ENCODE peak calls at places on chromosomes 1 and 21, in eight cellular contexts. One of them, this sample, is unnamed.

GRCh38 chr1:6198646-6199297 is 623 bp downstream of the RPL22 start:
- DNase-seq in heart left ventricle: no peak
- DNase-seq in amniotic stem cell: no peak
- DNase-seq in heart right ventricle: no peak
- DNase-seq in cardiac fibroblast: no peak
- DNase-seq in endothelial cell: no peak
- DNase-seq in stimulated activated CD4-positive, alpha-beta T cell treated with anti-CD3 and anti-CD28 coated beads, Interleukin-12 subunit alpha, Interleukin-12 subunit beta, amount 100 ng/mL, for 4 hours: no peak
- DNase-seq in stimulated activated effector memory CD8-positive, alpha-beta T cell treated with anti-CD3 and anti-CD28 coated beads, Interleukin-12 subunit alpha, Interleukin-12 subunit beta, amount 100 ng/mL, for 72 hours: no peak
- DNase-seq in this sample: peak

GRCh38 chr1:200488375-200489165 is 78.7 kb upstream of the ZNF281 start:
- DNase-seq in heart left ventricle: no peak
- DNase-seq in amniotic stem cell: peak
- DNase-seq in heart right ventricle: no peak
- DNase-seq in cardiac fibroblast: peak
- DNase-seq in endothelial cell: peak
- DNase-seq in stimulated activated CD4-positive, alpha-beta T cell treated with anti-CD3 and anti-CD28 coated beads, Interleukin-12 subunit alpha, Interleukin-12 subunit beta, amount 100 ng/mL, for 4 hours: peak
- DNase-seq in stimulated activated effector memory CD8-positive, alpha-beta T cell treated with anti-CD3 and anti-CD28 coated beads, Interleukin-12 subunit alpha, Interleukin-12 subunit beta, amount 100 ng/mL, for 72 hours: peak
- DNase-seq in this sample: peak

GRCh38 chr1:116415699-116416533 is 42.9 kb downstream of the ATP1A1 start:
- DNase-seq in heart left ventricle: no peak
- DNase-seq in amniotic stem cell: no peak
- DNase-seq in heart right ventricle: peak
- DNase-seq in cardiac fibroblast: peak
- DNase-seq in endothelial cell: no peak
- DNase-seq in stimulated activated CD4-positive, alpha-beta T cell treated with anti-CD3 and anti-CD28 coated beads, Interleukin-12 subunit alpha, Interleukin-12 subunit beta, amount 100 ng/mL, for 4 hours: no peak
- DNase-seq in stimulated activated effector memory CD8-positive, alpha-beta T cell treated with anti-CD3 and anti-CD28 coated beads, Interleukin-12 subunit alpha, Interleukin-12 subunit beta, amount 100 ng/mL, for 72 hours: no peak
- DNase-seq in this sample: no peak

GRCh38 chr1:12148160-12148957 is 18.4 kb upstream of the TNFRSF1B start:
- DNase-seq in heart left ventricle: no peak
- DNase-seq in amniotic stem cell: no peak
- DNase-seq in heart right ventricle: peak
- DNase-seq in cardiac fibroblast: no peak
- DNase-seq in endothelial cell: no peak
- DNase-seq in stimulated activated CD4-positive, alpha-beta T cell treated with anti-CD3 and anti-CD28 coated beads, Interleukin-12 subunit alpha, Interleukin-12 subunit beta, amount 100 ng/mL, for 4 hours: no peak
- DNase-seq in stimulated activated effector memory CD8-positive, alpha-beta T cell treated with anti-CD3 and anti-CD28 coated beads, Interleukin-12 subunit alpha, Interleukin-12 subunit beta, amount 100 ng/mL, for 72 hours: no peak
- DNase-seq in this sample: no peak

GRCh38 chr1:28740118-28740517 is 3.4 kb downstream of the YTHDF2 start:
- DNase-seq in heart left ventricle: no peak
- DNase-seq in amniotic stem cell: no peak
- DNase-seq in heart right ventricle: no peak
- DNase-seq in cardiac fibroblast: no peak
- DNase-seq in endothelial cell: no peak
- DNase-seq in stimulated activated CD4-positive, alpha-beta T cell treated with anti-CD3 and anti-CD28 coated beads, Interleukin-12 subunit alpha, Interleukin-12 subunit beta, amount 100 ng/mL, for 4 hours: no peak
- DNase-seq in stimulated activated effector memory CD8-positive, alpha-beta T cell treated with anti-CD3 and anti-CD28 coated beads, Interleukin-12 subunit alpha, Interleukin-12 subunit beta, amount 100 ng/mL, for 72 hours: no peak
- DNase-seq in this sample: no peak

GRCh38 chr1:41138549-41138948 is 103.6 kb downstream of the SCMH1 start:
- DNase-seq in heart left ventricle: no peak
- DNase-seq in amniotic stem cell: no peak
- DNase-seq in heart right ventricle: no peak
- DNase-seq in cardiac fibroblast: no peak
- DNase-seq in endothelial cell: no peak
- DNase-seq in stimulated activated CD4-positive, alpha-beta T cell treated with anti-CD3 and anti-CD28 coated beads, Interleukin-12 subunit alpha, Interleukin-12 subunit beta, amount 100 ng/mL, for 4 hours: no peak
- DNase-seq in stimulated activated effector memory CD8-positive, alpha-beta T cell treated with anti-CD3 and anti-CD28 coated beads, Interleukin-12 subunit alpha, Interleukin-12 subunit beta, amount 100 ng/mL, for 72 hours: no peak
- DNase-seq in this sample: no peak

GRCh38 chr21:36237441-36237840 is 80.8 kb downstream of the DOP1B start:
- DNase-seq in heart left ventricle: no peak
- DNase-seq in amniotic stem cell: no peak
- DNase-seq in heart right ventricle: no peak
- DNase-seq in cardiac fibroblast: no peak
- DNase-seq in endothelial cell: no peak
- DNase-seq in stimulated activated CD4-positive, alpha-beta T cell treated with anti-CD3 and anti-CD28 coated beads, Interleukin-12 subunit alpha, Interleukin-12 subunit beta, amount 100 ng/mL, for 4 hours: no peak
- DNase-seq in stimulated activated effector memory CD8-positive, alpha-beta T cell treated with anti-CD3 and anti-CD28 coated beads, Interleukin-12 subunit alpha, Interleukin-12 subunit beta, amount 100 ng/mL, for 72 hours: no peak
- DNase-seq in this sample: no peak

GRCh38 chr1:230254265-230254664 is 171.9 kb downstream of the PGBD5 start:
- DNase-seq in heart left ventricle: no peak
- DNase-seq in amniotic stem cell: no peak
- DNase-seq in heart right ventricle: no peak
- DNase-seq in cardiac fibroblast: no peak
- DNase-seq in endothelial cell: no peak
- DNase-seq in stimulated activated CD4-positive, alpha-beta T cell treated with anti-CD3 and anti-CD28 coated beads, Interleukin-12 subunit alpha, Interleukin-12 subunit beta, amount 100 ng/mL, for 4 hours: no peak
- DNase-seq in stimulated activated effector memory CD8-positive, alpha-beta T cell treated with anti-CD3 and anti-CD28 coated beads, Interleukin-12 subunit alpha, Interleukin-12 subunit beta, amount 100 ng/mL, for 72 hours: no peak
- DNase-seq in this sample: no peak

GRCh38 chr1:19765623-19766022 is 34.1 kb downstream of the TMCO4 start:
- DNase-seq in heart left ventricle: no peak
- DNase-seq in amniotic stem cell: peak
- DNase-seq in heart right ventricle: no peak
- DNase-seq in cardiac fibroblast: peak
- DNase-seq in endothelial cell: no peak
- DNase-seq in stimulated activated CD4-positive, alpha-beta T cell treated with anti-CD3 and anti-CD28 coated beads, Interleukin-12 subunit alpha, Interleukin-12 subunit beta, amount 100 ng/mL, for 4 hours: peak
- DNase-seq in stimulated activated effector memory CD8-positive, alpha-beta T cell treated with anti-CD3 and anti-CD28 coated beads, Interleukin-12 subunit alpha, Interleukin-12 subunit beta, amount 100 ng/mL, for 72 hours: no peak
- DNase-seq in this sample: peak

GRCh38 chr1:62875676-62876075 is 91.7 kb downstream of the ATG4C start:
- DNase-seq in heart left ventricle: no peak
- DNase-seq in amniotic stem cell: no peak
- DNase-seq in heart right ventricle: no peak
- DNase-seq in cardiac fibroblast: peak
- DNase-seq in endothelial cell: no peak
- DNase-seq in stimulated activated CD4-positive, alpha-beta T cell treated with anti-CD3 and anti-CD28 coated beads, Interleukin-12 subunit alpha, Interleukin-12 subunit beta, amount 100 ng/mL, for 4 hours: no peak
- DNase-seq in stimulated activated effector memory CD8-positive, alpha-beta T cell treated with anti-CD3 and anti-CD28 coated beads, Interleukin-12 subunit alpha, Interleukin-12 subunit beta, amount 100 ng/mL, for 72 hours: no peak
- DNase-seq in this sample: peak

GRCh38 chr1:7679873-7680790 is 91.0 kb upstream of the VAMP3 start:
- DNase-seq in heart left ventricle: peak
- DNase-seq in amniotic stem cell: peak
- DNase-seq in heart right ventricle: peak
- DNase-seq in cardiac fibroblast: peak
- DNase-seq in endothelial cell: peak
- DNase-seq in stimulated activated CD4-positive, alpha-beta T cell treated with anti-CD3 and anti-CD28 coated beads, Interleukin-12 subunit alpha, Interleukin-12 subunit beta, amount 100 ng/mL, for 4 hours: peak
- DNase-seq in stimulated activated effector memory CD8-positive, alpha-beta T cell treated with anti-CD3 and anti-CD28 coated beads, Interleukin-12 subunit alpha, Interleukin-12 subunit beta, amount 100 ng/mL, for 72 hours: peak
- DNase-seq in this sample: peak

GRCh38 chr1:100721502-100722205 is 2.1 kb downstream of the VCAM1 start:
- DNase-seq in heart left ventricle: no peak
- DNase-seq in amniotic stem cell: peak
- DNase-seq in heart right ventricle: no peak
- DNase-seq in cardiac fibroblast: peak
- DNase-seq in endothelial cell: no peak
- DNase-seq in stimulated activated CD4-positive, alpha-beta T cell treated with anti-CD3 and anti-CD28 coated beads, Interleukin-12 subunit alpha, Interleukin-12 subunit beta, amount 100 ng/mL, for 4 hours: no peak
- DNase-seq in stimulated activated effector memory CD8-positive, alpha-beta T cell treated with anti-CD3 and anti-CD28 coated beads, Interleukin-12 subunit alpha, Interleukin-12 subunit beta, amount 100 ng/mL, for 72 hours: no peak
- DNase-seq in this sample: no peak

GRCh38 chr1:211326528-211327340 is at the start of gene TRAF5:
- DNase-seq in heart left ventricle: peak
- DNase-seq in amniotic stem cell: no peak
- DNase-seq in heart right ventricle: peak
- DNase-seq in cardiac fibroblast: peak
- DNase-seq in endothelial cell: peak
- DNase-seq in stimulated activated CD4-positive, alpha-beta T cell treated with anti-CD3 and anti-CD28 coated beads, Interleukin-12 subunit alpha, Interleukin-12 subunit beta, amount 100 ng/mL, for 4 hours: peak
- DNase-seq in stimulated activated effector memory CD8-positive, alpha-beta T cell treated with anti-CD3 and anti-CD28 coated beads, Interleukin-12 subunit alpha, Interleukin-12 subunit beta, amount 100 ng/mL, for 72 hours: peak
- DNase-seq in this sample: peak

GRCh38 chr1:89965203-89965900 is 29.6 kb upstream of the ZNF326 start:
- DNase-seq in heart left ventricle: no peak
- DNase-seq in amniotic stem cell: no peak
- DNase-seq in heart right ventricle: no peak
- DNase-seq in cardiac fibroblast: peak
- DNase-seq in endothelial cell: no peak
- DNase-seq in stimulated activated CD4-positive, alpha-beta T cell treated with anti-CD3 and anti-CD28 coated beads, Interleukin-12 subunit alpha, Interleukin-12 subunit beta, amount 100 ng/mL, for 4 hours: no peak
- DNase-seq in stimulated activated effector memory CD8-positive, alpha-beta T cell treated with anti-CD3 and anti-CD28 coated beads, Interleukin-12 subunit alpha, Interleukin-12 subunit beta, amount 100 ng/mL, for 72 hours: no peak
- DNase-seq in this sample: no peak

GRCh38 chr1:199265319-199265718 is 626.5 kb downstream of the PTPRC start:
- DNase-seq in heart left ventricle: no peak
- DNase-seq in amniotic stem cell: no peak
- DNase-seq in heart right ventricle: no peak
- DNase-seq in cardiac fibroblast: no peak
- DNase-seq in endothelial cell: no peak
- DNase-seq in stimulated activated CD4-positive, alpha-beta T cell treated with anti-CD3 and anti-CD28 coated beads, Interleukin-12 subunit alpha, Interleukin-12 subunit beta, amount 100 ng/mL, for 4 hours: no peak
- DNase-seq in stimulated activated effector memory CD8-positive, alpha-beta T cell treated with anti-CD3 and anti-CD28 coated beads, Interleukin-12 subunit alpha, Interleukin-12 subunit beta, amount 100 ng/mL, for 72 hours: no peak
- DNase-seq in this sample: peak

GRCh38 chr1:232344791-232345399 is 285.0 kb downstream of the SIPA1L2 start:
- DNase-seq in heart left ventricle: no peak
- DNase-seq in amniotic stem cell: no peak
- DNase-seq in heart right ventricle: no peak
- DNase-seq in cardiac fibroblast: no peak
- DNase-seq in endothelial cell: no peak
- DNase-seq in stimulated activated CD4-positive, alpha-beta T cell treated with anti-CD3 and anti-CD28 coated beads, Interleukin-12 subunit alpha, Interleukin-12 subunit beta, amount 100 ng/mL, for 4 hours: no peak
- DNase-seq in stimulated activated effector memory CD8-positive, alpha-beta T cell treated with anti-CD3 and anti-CD28 coated beads, Interleukin-12 subunit alpha, Interleukin-12 subunit beta, amount 100 ng/mL, for 72 hours: no peak
- DNase-seq in this sample: peak

GRCh38 chr21:41809891-41810596 is 43.2 kb upstream of the RIPK4 start:
- DNase-seq in heart left ventricle: no peak
- DNase-seq in amniotic stem cell: no peak
- DNase-seq in heart right ventricle: no peak
- DNase-seq in cardiac fibroblast: no peak
- DNase-seq in endothelial cell: no peak
- DNase-seq in stimulated activated CD4-positive, alpha-beta T cell treated with anti-CD3 and anti-CD28 coated beads, Interleukin-12 subunit alpha, Interleukin-12 subunit beta, amount 100 ng/mL, for 4 hours: no peak
- DNase-seq in stimulated activated effector memory CD8-positive, alpha-beta T cell treated with anti-CD3 and anti-CD28 coated beads, Interleukin-12 subunit alpha, Interleukin-12 subunit beta, amount 100 ng/mL, for 72 hours: no peak
- DNase-seq in this sample: no peak

GRCh38 chr1:25100151-25100841 is 132.0 kb downstream of the SYF2 start:
- DNase-seq in heart left ventricle: no peak
- DNase-seq in amniotic stem cell: no peak
- DNase-seq in heart right ventricle: no peak
- DNase-seq in cardiac fibroblast: no peak
- DNase-seq in endothelial cell: no peak
- DNase-seq in stimulated activated CD4-positive, alpha-beta T cell treated with anti-CD3 and anti-CD28 coated beads, Interleukin-12 subunit alpha, Interleukin-12 subunit beta, amount 100 ng/mL, for 4 hours: no peak
- DNase-seq in stimulated activated effector memory CD8-positive, alpha-beta T cell treated with anti-CD3 and anti-CD28 coated beads, Interleukin-12 subunit alpha, Interleukin-12 subunit beta, amount 100 ng/mL, for 72 hours: no peak
- DNase-seq in this sample: peak

GRCh38 chr21:45536301-45537081 is 5.7 kb downstream of the SLC19A1 start:
- DNase-seq in heart left ventricle: peak
- DNase-seq in amniotic stem cell: no peak
- DNase-seq in heart right ventricle: no peak
- DNase-seq in cardiac fibroblast: no peak
- DNase-seq in endothelial cell: no peak
- DNase-seq in stimulated activated CD4-positive, alpha-beta T cell treated with anti-CD3 and anti-CD28 coated beads, Interleukin-12 subunit alpha, Interleukin-12 subunit beta, amount 100 ng/mL, for 4 hours: no peak
- DNase-seq in stimulated activated effector memory CD8-positive, alpha-beta T cell treated with anti-CD3 and anti-CD28 coated beads, Interleukin-12 subunit alpha, Interleukin-12 subunit beta, amount 100 ng/mL, for 72 hours: no peak
- DNase-seq in this sample: no peak

GRCh38 chr1:43587594-43587993 is 56.9 kb downstream of the PTPRF start:
- DNase-seq in heart left ventricle: no peak
- DNase-seq in amniotic stem cell: no peak
- DNase-seq in heart right ventricle: no peak
- DNase-seq in cardiac fibroblast: peak
- DNase-seq in endothelial cell: no peak
- DNase-seq in stimulated activated CD4-positive, alpha-beta T cell treated with anti-CD3 and anti-CD28 coated beads, Interleukin-12 subunit alpha, Interleukin-12 subunit beta, amount 100 ng/mL, for 4 hours: no peak
- DNase-seq in stimulated activated effector memory CD8-positive, alpha-beta T cell treated with anti-CD3 and anti-CD28 coated beads, Interleukin-12 subunit alpha, Interleukin-12 subunit beta, amount 100 ng/mL, for 72 hours: no peak
- DNase-seq in this sample: no peak

GRCh38 chr21:43809346-43809799 is 20.0 kb downstream of the RRP1 start:
- DNase-seq in heart left ventricle: no peak
- DNase-seq in amniotic stem cell: no peak
- DNase-seq in heart right ventricle: no peak
- DNase-seq in cardiac fibroblast: no peak
- DNase-seq in endothelial cell: no peak
- DNase-seq in stimulated activated CD4-positive, alpha-beta T cell treated with anti-CD3 and anti-CD28 coated beads, Interleukin-12 subunit alpha, Interleukin-12 subunit beta, amount 100 ng/mL, for 4 hours: no peak
- DNase-seq in stimulated activated effector memory CD8-positive, alpha-beta T cell treated with anti-CD3 and anti-CD28 coated beads, Interleukin-12 subunit alpha, Interleukin-12 subunit beta, amount 100 ng/mL, for 72 hours: no peak
- DNase-seq in this sample: no peak

GRCh38 chr1:11384170-11384554 is 94.8 kb upstream of the DISP3 start:
- DNase-seq in heart left ventricle: no peak
- DNase-seq in amniotic stem cell: no peak
- DNase-seq in heart right ventricle: no peak
- DNase-seq in cardiac fibroblast: peak
- DNase-seq in endothelial cell: no peak
- DNase-seq in stimulated activated CD4-positive, alpha-beta T cell treated with anti-CD3 and anti-CD28 coated beads, Interleukin-12 subunit alpha, Interleukin-12 subunit beta, amount 100 ng/mL, for 4 hours: no peak
- DNase-seq in stimulated activated effector memory CD8-positive, alpha-beta T cell treated with anti-CD3 and anti-CD28 coated beads, Interleukin-12 subunit alpha, Interleukin-12 subunit beta, amount 100 ng/mL, for 72 hours: no peak
- DNase-seq in this sample: no peak

GRCh38 chr1:43885311-43885801 is 48.2 kb upstream of the ARTN start:
- DNase-seq in heart left ventricle: no peak
- DNase-seq in amniotic stem cell: no peak
- DNase-seq in heart right ventricle: no peak
- DNase-seq in cardiac fibroblast: no peak
- DNase-seq in endothelial cell: no peak
- DNase-seq in stimulated activated CD4-positive, alpha-beta T cell treated with anti-CD3 and anti-CD28 coated beads, Interleukin-12 subunit alpha, Interleukin-12 subunit beta, amount 100 ng/mL, for 4 hours: no peak
- DNase-seq in stimulated activated effector memory CD8-positive, alpha-beta T cell treated with anti-CD3 and anti-CD28 coated beads, Interleukin-12 subunit alpha, Interleukin-12 subunit beta, amount 100 ng/mL, for 72 hours: no peak
- DNase-seq in this sample: no peak

GRCh38 chr1:174769961-174770549 is 229.7 kb upstream of the CACYBP start:
- DNase-seq in heart left ventricle: no peak
- DNase-seq in amniotic stem cell: peak
- DNase-seq in heart right ventricle: no peak
- DNase-seq in cardiac fibroblast: peak
- DNase-seq in endothelial cell: no peak
- DNase-seq in stimulated activated CD4-positive, alpha-beta T cell treated with anti-CD3 and anti-CD28 coated beads, Interleukin-12 subunit alpha, Interleukin-12 subunit beta, amount 100 ng/mL, for 4 hours: no peak
- DNase-seq in stimulated activated effector memory CD8-positive, alpha-beta T cell treated with anti-CD3 and anti-CD28 coated beads, Interleukin-12 subunit alpha, Interleukin-12 subunit beta, amount 100 ng/mL, for 72 hours: no peak
- DNase-seq in this sample: peak

GRCh38 chr1:57949168-57949567 is 525.3 kb upstream of the DAB1 start:
- DNase-seq in heart left ventricle: no peak
- DNase-seq in amniotic stem cell: no peak
- DNase-seq in heart right ventricle: no peak
- DNase-seq in cardiac fibroblast: no peak
- DNase-seq in endothelial cell: no peak
- DNase-seq in stimulated activated CD4-positive, alpha-beta T cell treated with anti-CD3 and anti-CD28 coated beads, Interleukin-12 subunit alpha, Interleukin-12 subunit beta, amount 100 ng/mL, for 4 hours: no peak
- DNase-seq in stimulated activated effector memory CD8-positive, alpha-beta T cell treated with anti-CD3 and anti-CD28 coated beads, Interleukin-12 subunit alpha, Interleukin-12 subunit beta, amount 100 ng/mL, for 72 hours: no peak
- DNase-seq in this sample: peak

GRCh38 chr1:101137144-101138126 is 99.4 kb upstream of the S1PR1 start:
- DNase-seq in heart left ventricle: no peak
- DNase-seq in amniotic stem cell: no peak
- DNase-seq in heart right ventricle: no peak
- DNase-seq in cardiac fibroblast: peak
- DNase-seq in endothelial cell: no peak
- DNase-seq in stimulated activated CD4-positive, alpha-beta T cell treated with anti-CD3 and anti-CD28 coated beads, Interleukin-12 subunit alpha, Interleukin-12 subunit beta, amount 100 ng/mL, for 4 hours: no peak
- DNase-seq in stimulated activated effector memory CD8-positive, alpha-beta T cell treated with anti-CD3 and anti-CD28 coated beads, Interleukin-12 subunit alpha, Interleukin-12 subunit beta, amount 100 ng/mL, for 72 hours: no peak
- DNase-seq in this sample: no peak

GRCh38 chr1:91559046-91559750 is 58.5 kb downstream of the CDC7 start:
- DNase-seq in heart left ventricle: no peak
- DNase-seq in amniotic stem cell: no peak
- DNase-seq in heart right ventricle: no peak
- DNase-seq in cardiac fibroblast: no peak
- DNase-seq in endothelial cell: no peak
- DNase-seq in stimulated activated CD4-positive, alpha-beta T cell treated with anti-CD3 and anti-CD28 coated beads, Interleukin-12 subunit alpha, Interleukin-12 subunit beta, amount 100 ng/mL, for 4 hours: no peak
- DNase-seq in stimulated activated effector memory CD8-positive, alpha-beta T cell treated with anti-CD3 and anti-CD28 coated beads, Interleukin-12 subunit alpha, Interleukin-12 subunit beta, amount 100 ng/mL, for 72 hours: no peak
- DNase-seq in this sample: no peak

GRCh38 chr21:44898851-44899767 is 21.6 kb downstream of the ITGB2 start:
- DNase-seq in heart left ventricle: peak
- DNase-seq in amniotic stem cell: no peak
- DNase-seq in heart right ventricle: no peak
- DNase-seq in cardiac fibroblast: no peak
- DNase-seq in endothelial cell: no peak
- DNase-seq in stimulated activated CD4-positive, alpha-beta T cell treated with anti-CD3 and anti-CD28 coated beads, Interleukin-12 subunit alpha, Interleukin-12 subunit beta, amount 100 ng/mL, for 4 hours: no peak
- DNase-seq in stimulated activated effector memory CD8-positive, alpha-beta T cell treated with anti-CD3 and anti-CD28 coated beads, Interleukin-12 subunit alpha, Interleukin-12 subunit beta, amount 100 ng/mL, for 72 hours: no peak
- DNase-seq in this sample: peak

GRCh38 chr1:109112056-109112651 is 1.8 kb upstream of the ELAPOR1 start:
- DNase-seq in heart left ventricle: no peak
- DNase-seq in amniotic stem cell: no peak
- DNase-seq in heart right ventricle: no peak
- DNase-seq in cardiac fibroblast: peak
- DNase-seq in endothelial cell: no peak
- DNase-seq in stimulated activated CD4-positive, alpha-beta T cell treated with anti-CD3 and anti-CD28 coated beads, Interleukin-12 subunit alpha, Interleukin-12 subunit beta, amount 100 ng/mL, for 4 hours: no peak
- DNase-seq in stimulated activated effector memory CD8-positive, alpha-beta T cell treated with anti-CD3 and anti-CD28 coated beads, Interleukin-12 subunit alpha, Interleukin-12 subunit beta, amount 100 ng/mL, for 72 hours: no peak
- DNase-seq in this sample: peak

GRCh38 chr1:15322648-15323350 is 75.8 kb downstream of the FHAD1 start:
- DNase-seq in heart left ventricle: no peak
- DNase-seq in amniotic stem cell: no peak
- DNase-seq in heart right ventricle: no peak
- DNase-seq in cardiac fibroblast: no peak
- DNase-seq in endothelial cell: no peak
- DNase-seq in stimulated activated CD4-positive, alpha-beta T cell treated with anti-CD3 and anti-CD28 coated beads, Interleukin-12 subunit alpha, Interleukin-12 subunit beta, amount 100 ng/mL, for 4 hours: no peak
- DNase-seq in stimulated activated effector memory CD8-positive, alpha-beta T cell treated with anti-CD3 and anti-CD28 coated beads, Interleukin-12 subunit alpha, Interleukin-12 subunit beta, amount 100 ng/mL, for 72 hours: no peak
- DNase-seq in this sample: peak

GRCh38 chr1:229597877-229598276 is 28.0 kb downstream of the TAF5L start:
- DNase-seq in heart left ventricle: no peak
- DNase-seq in amniotic stem cell: no peak
- DNase-seq in heart right ventricle: no peak
- DNase-seq in cardiac fibroblast: peak
- DNase-seq in endothelial cell: no peak
- DNase-seq in stimulated activated CD4-positive, alpha-beta T cell treated with anti-CD3 and anti-CD28 coated beads, Interleukin-12 subunit alpha, Interleukin-12 subunit beta, amount 100 ng/mL, for 4 hours: no peak
- DNase-seq in stimulated activated effector memory CD8-positive, alpha-beta T cell treated with anti-CD3 and anti-CD28 coated beads, Interleukin-12 subunit alpha, Interleukin-12 subunit beta, amount 100 ng/mL, for 72 hours: no peak
- DNase-seq in this sample: no peak

GRCh38 chr1:27253611-27254010 is 19.2 kb downstream of the WDTC1 start:
- DNase-seq in heart left ventricle: no peak
- DNase-seq in amniotic stem cell: no peak
- DNase-seq in heart right ventricle: no peak
- DNase-seq in cardiac fibroblast: no peak
- DNase-seq in endothelial cell: no peak
- DNase-seq in stimulated activated CD4-positive, alpha-beta T cell treated with anti-CD3 and anti-CD28 coated beads, Interleukin-12 subunit alpha, Interleukin-12 subunit beta, amount 100 ng/mL, for 4 hours: no peak
- DNase-seq in stimulated activated effector memory CD8-positive, alpha-beta T cell treated with anti-CD3 and anti-CD28 coated beads, Interleukin-12 subunit alpha, Interleukin-12 subunit beta, amount 100 ng/mL, for 72 hours: no peak
- DNase-seq in this sample: no peak

GRCh38 chr21:34074283-34075098 is 1.1 kb downstream of the MRPS6 start:
- DNase-seq in heart left ventricle: no peak
- DNase-seq in amniotic stem cell: no peak
- DNase-seq in heart right ventricle: no peak
- DNase-seq in cardiac fibroblast: no peak
- DNase-seq in endothelial cell: peak
- DNase-seq in stimulated activated CD4-positive, alpha-beta T cell treated with anti-CD3 and anti-CD28 coated beads, Interleukin-12 subunit alpha, Interleukin-12 subunit beta, amount 100 ng/mL, for 4 hours: peak
- DNase-seq in stimulated activated effector memory CD8-positive, alpha-beta T cell treated with anti-CD3 and anti-CD28 coated beads, Interleukin-12 subunit alpha, Interleukin-12 subunit beta, amount 100 ng/mL, for 72 hours: no peak
- DNase-seq in this sample: peak

GRCh38 chr21:34603002-34603709 is 11.8 kb downstream of the RCAN1 start:
- DNase-seq in heart left ventricle: peak
- DNase-seq in amniotic stem cell: no peak
- DNase-seq in heart right ventricle: peak
- DNase-seq in cardiac fibroblast: peak
- DNase-seq in endothelial cell: peak
- DNase-seq in stimulated activated CD4-positive, alpha-beta T cell treated with anti-CD3 and anti-CD28 coated beads, Interleukin-12 subunit alpha, Interleukin-12 subunit beta, amount 100 ng/mL, for 4 hours: peak
- DNase-seq in stimulated activated effector memory CD8-positive, alpha-beta T cell treated with anti-CD3 and anti-CD28 coated beads, Interleukin-12 subunit alpha, Interleukin-12 subunit beta, amount 100 ng/mL, for 72 hours: peak
- DNase-seq in this sample: peak